ENCODE peak calls at places on chromosome 18, in seven cellular contexts. F, B, V, Z, A, K and X are unnamed samples. For H3K4me1, the result is how much of the 10 kb centered on the place peaks cover.

GRCh38 chr18:65906621-65907034 is 155.8 kb downstream of the CDH7 start:
- DNase-seq in F (no peak), B (no peak), V (no peak), Z (no peak), A (peak), K (no peak), X (no peak)

GRCh38 chr18:46464926-46465655 is 191.9 kb downstream of the LOXHD1 start:
- DNase-seq in F (no peak), B (no peak), V (no peak), Z (no peak), A (no peak), K (no peak), X (no peak)

GRCh38 chr18:48031011-48031480 is 100.6 kb upstream of the SMAD2 start:
- DNase-seq in F (peak), B (peak), V (peak), Z (no peak), A (peak), K (peak), X (peak)

GRCh38 chr18:48944634-48945033 is 6.1 kb downstream of the SMAD7 start:
- DNase-seq in F (no peak), B (no peak), V (no peak), Z (no peak), A (no peak), K (no peak), X (no peak)

GRCh38 chr18:56576826-56577573 is 61.4 kb downstream of the TXNL1 start:
- DNase-seq in F (no peak), B (no peak), V (no peak), Z (no peak), A (no peak), K (no peak), X (no peak)

GRCh38 chr18:30709598-30709997 is 332.9 kb downstream of the DSC3 start:
- DNase-seq in F (no peak), B (no peak), V (no peak), Z (no peak), A (no peak), K (no peak), X (no peak)

GRCh38 chr18:59783138-59783537 is 85.9 kb upstream of the CCBE1 start:
- DNase-seq in F (no peak), B (peak), V (no peak), Z (no peak), A (peak), K (peak), X (no peak)

GRCh38 chr18:27750014-27750413 is 426.9 kb downstream of the CDH2 start:
- DNase-seq in F (no peak), B (peak), V (no peak), Z (no peak), A (peak), K (peak), X (no peak)

GRCh38 chr18:38545071-38545470 is 979.5 kb upstream of the CELF4 start:
- DNase-seq in F (no peak), B (no peak), V (no peak), Z (no peak), A (peak), K (no peak), X (no peak)

GRCh38 chr18:55665506-55665905 is 77.5 kb upstream of the TCF4 start:
- DNase-seq in F (no peak), B (no peak), V (no peak), Z (no peak), A (no peak), K (no peak), X (no peak)

GRCh38 chr18:23825496-23825895 is 136.2 kb downstream of the LAMA3 start:
- DNase-seq in F (no peak), B (no peak), V (no peak), Z (no peak), A (no peak), K (no peak), X (no peak)

GRCh38 chr18:36829362-36830140 is 624 bp downstream of the KIAA1328 start:
- DNase-seq in F (no peak), B (peak), V (peak), Z (peak), A (peak), K (peak), X (no peak)

GRCh38 chr18:13447621-13448020 is 229.1 kb downstream of the LDLRAD4 start:
- DNase-seq in F (no peak), B (peak), V (no peak), Z (no peak), A (peak), K (no peak), X (peak)

GRCh38 chr18:54127759-54128378 is 96.6 kb downstream of the MBD2 start:
- DNase-seq in F (no peak), B (peak), V (no peak), Z (no peak), A (peak), K (no peak), X (no peak)

GRCh38 chr18:13809025-13809384 is 14.9 kb upstream of the MC5R start:
- DNase-seq in F (no peak), B (peak), V (no peak), Z (no peak), A (no peak), K (no peak), X (no peak)

GRCh38 chr18:63848159-63848558 is 39.3 kb upstream of the SERPINB2 start:
- DNase-seq in F (no peak), B (peak), V (no peak), Z (no peak), A (peak), K (no peak), X (no peak)

GRCh38 chr18:22674300-22674699 is 256.6 kb upstream of the CTAGE1 start:
- DNase-seq in F (no peak), B (no peak), V (no peak), Z (no peak), A (no peak), K (no peak), X (no peak)

GRCh38 chr18:8153887-8154583 is 455.2 kb upstream of the RAB12 start:
- DNase-seq in F (no peak), B (no peak), V (no peak), Z (no peak), A (no peak), K (no peak), X (no peak)

GRCh38 chr18:51537487-51537886 is 340.0 kb upstream of the MEX3C start:
- DNase-seq in F (no peak), B (peak), V (no peak), Z (no peak), A (peak), K (no peak), X (no peak)

GRCh38 chr18:59268722-59269562 is 4.3 kb downstream of the RAX start:
- DNase-seq in F (no peak), B (peak), V (no peak), Z (no peak), A (peak), K (no peak), X (no peak)

GRCh38 chr18:7132356-7133115 is 14.9 kb upstream of the LAMA1 start:
- DNase-seq in F (no peak), B (no peak), V (no peak), Z (no peak), A (no peak), K (no peak), X (no peak)

GRCh38 chr18:70181725-70182124 is 23.8 kb downstream of the RTTN start:
- DNase-seq in F (no peak), B (no peak), V (no peak), Z (no peak), A (no peak), K (no peak), X (no peak)

GRCh38 chr18:23115683-23116096 is 19.6 kb upstream of the CABLES1 start:
- DNase-seq in F (no peak), B (no peak), V (no peak), Z (no peak), A (no peak), K (no peak), X (no peak)

DNA sequence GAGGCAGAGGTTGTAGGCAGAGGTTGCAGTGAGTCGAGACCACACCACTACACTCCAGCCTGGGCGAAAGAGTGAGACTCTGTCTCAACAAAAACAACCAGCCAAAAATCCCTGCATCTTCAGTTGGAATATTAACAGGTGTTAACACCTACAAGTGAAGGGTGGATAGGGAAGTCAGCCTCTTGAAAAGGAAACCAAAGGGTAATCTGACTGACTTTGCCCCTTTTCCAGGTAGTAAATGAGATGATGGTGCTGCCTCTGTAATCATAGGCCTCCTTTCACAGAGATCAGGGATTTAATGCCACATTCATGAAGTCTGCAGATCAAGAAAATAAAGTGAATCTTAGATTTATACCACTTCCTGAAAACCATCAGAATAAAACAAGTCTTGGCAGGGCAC is 133.6 kb downstream of the GALNT1 start:
- DNase-seq in F (no peak), B (no peak), V (no peak), Z (no peak), A (no peak), K (no peak), X (no peak)
- TF ChIP-seq CTCF in F (no peak), B (no peak), V (no peak), Z (no peak), A (no peak), K (no peak), X (no peak)

DNA sequence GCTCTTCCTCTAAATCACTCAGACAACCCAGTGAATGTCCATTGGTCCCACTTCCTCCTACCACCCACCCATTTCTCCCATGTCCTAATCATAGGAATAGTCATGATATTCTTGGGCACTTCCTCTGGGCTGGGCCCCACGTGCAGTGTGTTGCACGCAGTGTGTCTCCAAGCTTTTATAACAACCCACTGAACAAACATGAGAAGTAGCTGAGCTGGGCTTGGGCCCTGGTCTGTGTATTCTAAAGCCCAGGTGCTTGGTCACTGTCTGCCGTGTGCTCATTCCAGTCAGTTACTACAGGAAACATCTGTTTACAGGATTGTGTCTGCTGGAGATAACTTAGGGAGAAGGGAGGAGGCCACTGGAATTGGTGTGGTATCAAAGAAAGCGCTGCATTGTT is 64.2 kb upstream of the THOC1 start:
- DNase-seq in F (no peak), B (no peak), V (peak), Z (no peak), A (no peak), K (peak), X (no peak)
- H3K4me1 ChIP-seq in F (under half), B (under half), V (under half), Z (under half), A (under half), K (under half), X (under half)

GRCh38 chr18:657998-658946 is 819 bp downstream of the TYMS start:
- DNase-seq in F (peak), B (peak), V (peak), Z (no peak), A (peak), K (peak), X (peak)

GRCh38 chr18:662197-662596 is 4.7 kb downstream of the TYMS start:
- DNase-seq in F (no peak), B (no peak), V (no peak), Z (no peak), A (no peak), K (no peak), X (no peak)

GRCh38 chr18:659597-659996 is 2.1 kb downstream of the TYMS start:
- DNase-seq in F (no peak), B (no peak), V (no peak), Z (no peak), A (no peak), K (no peak), X (no peak)

GRCh38 chr18:657311-657997 is at the start of gene TYMS:
- DNase-seq in F (peak), B (peak), V (peak), Z (no peak), A (peak), K (no peak), X (no peak)

GRCh38 chr18:658947-659533 is 1.6 kb downstream of the TYMS start:
- DNase-seq in F (no peak), B (no peak), V (no peak), Z (no peak), A (no peak), K (no peak), X (no peak)
- TF ChIP-seq CTCF in F (no peak), B (no peak), V (no peak), Z (no peak), A (no peak), K (no peak), X (no peak)

GRCh38 chr18:11993264-11993916 is 12.1 kb downstream of the IMPA2 start:
- DNase-seq in F (no peak), B (no peak), V (no peak), Z (no peak), A (no peak), K (no peak), X (no peak)
- H3K4me1 ChIP-seq in F (under half), B (half or more), V (under half), Z (half or more), A (under half), K (under half), X (under half)

DNA sequence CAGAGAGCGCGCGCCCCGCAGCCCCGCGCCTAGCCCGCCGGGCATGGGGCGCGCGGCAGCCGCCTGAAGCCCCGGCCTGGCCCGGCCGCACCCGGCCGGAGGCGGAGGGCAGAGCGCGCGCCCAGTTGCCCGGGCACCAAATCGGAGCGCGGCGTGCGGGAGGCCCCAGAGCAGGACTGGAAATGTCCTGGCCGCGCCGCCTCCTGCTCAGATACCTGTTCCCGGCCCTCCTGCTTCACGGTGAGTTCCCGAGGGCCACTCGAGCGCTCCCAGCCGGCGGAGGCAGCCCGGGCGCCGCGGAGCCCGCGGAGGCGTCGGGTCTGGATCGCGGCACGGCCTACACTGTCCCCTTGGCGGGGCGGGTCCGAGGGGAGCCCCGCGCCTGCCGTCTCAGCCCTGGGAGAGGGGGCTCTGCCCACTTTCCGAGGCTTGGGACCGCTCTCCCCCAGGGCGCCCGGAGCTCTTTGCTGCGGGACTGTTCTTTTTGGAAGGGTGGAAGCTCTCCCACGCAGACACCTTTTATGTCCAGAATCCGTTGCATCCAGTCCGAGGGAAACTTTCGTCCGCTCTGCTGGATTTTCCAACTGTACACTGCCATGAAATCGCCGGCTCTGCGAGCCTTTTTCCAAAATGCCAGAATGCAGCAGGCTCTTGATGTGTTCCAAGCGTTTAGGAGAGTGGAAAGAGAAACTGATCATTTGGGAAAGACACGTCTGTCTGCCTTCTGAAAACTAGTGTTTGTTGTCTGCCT is 540 bp downstream of the APCDD1 start:
- DNase-seq in F (peak), B (peak), V (no peak), Z (no peak), A (no peak), K (peak), X (no peak)
- TF ChIP-seq CTCF in F (no peak), B (no peak), V (no peak), Z (no peak), A (no peak), K (no peak), X (peak)

DNA sequence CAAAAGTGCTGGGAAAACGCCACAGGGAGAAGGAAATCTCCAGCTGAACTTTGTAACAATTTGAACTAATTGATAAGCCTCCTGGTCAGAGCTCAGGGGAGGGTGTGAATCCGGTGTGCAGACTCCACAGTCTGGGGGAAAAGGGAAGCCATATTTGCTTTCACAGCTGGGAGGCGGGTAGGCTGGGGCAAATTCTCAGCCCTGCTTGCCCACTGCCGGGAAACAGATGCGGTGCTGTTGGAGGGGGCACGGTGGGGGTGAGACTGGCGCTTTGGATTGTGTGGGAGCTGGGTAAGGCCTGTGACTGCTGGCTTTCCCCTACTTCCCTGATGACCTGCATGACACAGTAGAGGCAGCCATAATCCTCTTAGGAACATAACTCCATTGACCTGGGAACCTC is 134.8 kb downstream of the ADCYAP1 start:
- DNase-seq in F (no peak), B (no peak), V (no peak), Z (no peak), A (no peak), K (no peak), X (no peak)
- H3K4me1 ChIP-seq in F (under half), B (under half), V (under half), Z (under half), A (under half), K (under half), X (under half)